ENCODE peak calls at places on chromosomes 6 and 20, in five cellular contexts. Z, H, B, K and V are unnamed samples.

GRCh38 chr6:12958052-12958706 is 241.6 kb downstream of the PHACTR1 start:
- DNase-seq in K (peak), H (no peak), Z (no peak), B (no peak), V (peak)

GRCh38 chr6:110341671-110342304 is 16.4 kb downstream of the METTL24 start:
- DNase-seq in Z (no peak), B (no peak), H (no peak), K (peak), V (no peak)

GRCh38 chr6:159499034-159499433 is 194.0 kb downstream of the SOD2 start:
- DNase-seq in B (no peak), K (no peak), H (no peak), Z (no peak), V (no peak)

GRCh38 chr6:127341471-127342202 is 1.8 kb downstream of the ECHDC1 start:
- DNase-seq in Z (no peak), B (no peak), K (no peak), H (no peak), V (no peak)

GRCh38 chr6:112214749-112215269 is 39.6 kb downstream of the LAMA4 start:
- DNase-seq in B (no peak), Z (no peak), K (peak), H (no peak), V (no peak)

GRCh38 chr6:112877134-112878100 is 530.3 kb downstream of the RFPL4B start:
- DNase-seq in K (peak), B (no peak), Z (no peak), H (no peak), V (peak)

GRCh38 chr20:24918579-24919566 is 30.2 kb upstream of the CST7 start:
- DNase-seq in K (no peak), H (no peak), B (no peak), Z (no peak), V (no peak)

GRCh38 chr6:44284867-44285266 is 14.6 kb downstream of the TMEM151B start:
- DNase-seq in H (no peak), Z (no peak), K (no peak), B (no peak), V (no peak)

GRCh38 chr6:146859795-146860495 is 261.2 kb downstream of the ADGB start:
- DNase-seq in B (no peak), Z (no peak), H (no peak), K (no peak), V (peak)

GRCh38 chr6:140105857-140106256 is 731.4 kb upstream of the CITED2 start:
- DNase-seq in K (peak), B (no peak), Z (no peak), H (no peak), V (peak)

GRCh38 chr6:91659881-91660280 is 1073.0 kb upstream of the MAP3K7 start:
- DNase-seq in K (no peak), B (no peak), Z (no peak), H (no peak), V (no peak)

GRCh38 chr6:144284474-144284752 is 722 bp upstream of the UTRN start:
- DNase-seq in B (no peak), Z (no peak), H (no peak), K (no peak), V (peak)

GRCh38 chr6:44538841-44539240 is 151.3 kb downstream of the CDC5L start:
- DNase-seq in K (no peak), B (no peak), Z (no peak), H (no peak), V (no peak)

GRCh38 chr6:143657809-143658208 is 20.0 kb upstream of the PHACTR2 start:
- DNase-seq in Z (no peak), B (no peak), H (no peak), K (no peak), V (no peak)

GRCh38 chr6:48476257-48476656 is 365.3 kb upstream of the PTCHD4 start:
- DNase-seq in H (no peak), B (no peak), K (peak), Z (no peak), V (peak)

GRCh38 chr6:89843070-89843469 is 13.4 kb downstream of the CASP8AP2 start:
- DNase-seq in Z (no peak), K (peak), H (no peak), B (no peak), V (peak)

GRCh38 chr6:37741757-37742400 is 44.2 kb upstream of the MDGA1 start:
- DNase-seq in H (no peak), K (no peak), B (no peak), Z (peak), V (no peak)

GRCh38 chr6:71349976-71350615 is 61.5 kb downstream of the OGFRL1 start:
- DNase-seq in K (peak), H (no peak), B (no peak), Z (no peak), V (peak)

GRCh38 chr6:100877851-100878250 is 3.3 kb downstream of the ASCC3 start:
- DNase-seq in H (no peak), Z (no peak), K (peak), B (no peak), V (no peak)

GRCh38 chr6:156587751-156588301 is 189.4 kb upstream of the ARID1B start:
- DNase-seq in H (no peak), B (no peak), K (no peak), Z (no peak), V (peak)

DNA sequence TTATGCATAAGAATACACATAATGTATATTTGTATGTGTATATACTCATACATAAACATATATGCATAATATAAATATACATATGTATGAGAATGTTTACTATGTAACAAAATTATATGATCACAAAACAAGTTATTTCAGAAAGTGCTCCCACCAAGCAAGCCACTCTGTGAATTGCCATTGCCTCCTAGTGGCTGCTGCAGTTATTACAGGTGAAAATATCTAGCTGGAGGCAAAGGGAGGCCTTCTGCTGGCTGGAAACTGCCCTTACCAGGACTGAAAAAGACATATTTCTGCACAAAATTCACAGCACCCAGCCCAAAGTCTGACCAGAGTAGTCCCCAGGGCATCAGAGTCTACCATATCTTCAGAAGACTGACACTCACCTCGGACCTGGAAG is 14.4 kb upstream of the ADAM33 start:
- DNase-seq in H (no peak), Z (no peak), B (no peak), K (no peak), V (no peak)
- TF ChIP-seq CTCF in H (peak), Z (peak), B (no peak), K (peak), V (peak)

GRCh38 chr20:4192378-4193048 is 177.2 kb upstream of the RNF24 start:
- DNase-seq in Z (no peak), K (peak), H (no peak), B (no peak), V (peak)

GRCh38 chr20:4193053-4193452 is 177.7 kb upstream of the RNF24 start:
- DNase-seq in K (no peak), B (no peak), H (no peak), Z (no peak), V (peak)

GRCh38 chr20:4190792-4191519 is 175.6 kb upstream of the RNF24 start:
- DNase-seq in B (no peak), K (no peak), Z (no peak), H (no peak), V (peak)

GRCh38 chr20:4195499-4195898 is 180.1 kb upstream of the RNF24 start:
- DNase-seq in K (peak), H (no peak), B (no peak), Z (no peak), V (peak)
- TF ChIP-seq CTCF in K (peak), H (peak), B (no peak), Z (peak), V (peak)

GRCh38 chr20:44326391-44327159 is 10.3 kb upstream of the R3HDML start:
- DNase-seq in B (peak), K (no peak), H (no peak), Z (no peak), V (no peak)
- TF ChIP-seq CTCF in B (no peak), K (no peak), H (no peak), Z (no peak), V (peak)

GRCh38 chr6:36443498-36443844 is 671 bp downstream of the KCTD20 start:
- DNase-seq in H (no peak), B (no peak), Z (no peak), K (peak), V (peak)

GRCh38 chr6:36444470-36444869 is 1.7 kb downstream of the KCTD20 start:
- DNase-seq in B (no peak), H (no peak), Z (no peak), K (peak), V (peak)

GRCh38 chr6:36445651-36446050 is 2.9 kb downstream of the KCTD20 start:
- DNase-seq in K (no peak), H (no peak), B (no peak), Z (no peak), V (no peak)

GRCh38 chr6:36442671-36443497 is at the start of the genes KCTD20 and PXT1:
- DNase-seq in H (peak), K (peak), B (peak), Z (peak), V (peak)

DNA sequence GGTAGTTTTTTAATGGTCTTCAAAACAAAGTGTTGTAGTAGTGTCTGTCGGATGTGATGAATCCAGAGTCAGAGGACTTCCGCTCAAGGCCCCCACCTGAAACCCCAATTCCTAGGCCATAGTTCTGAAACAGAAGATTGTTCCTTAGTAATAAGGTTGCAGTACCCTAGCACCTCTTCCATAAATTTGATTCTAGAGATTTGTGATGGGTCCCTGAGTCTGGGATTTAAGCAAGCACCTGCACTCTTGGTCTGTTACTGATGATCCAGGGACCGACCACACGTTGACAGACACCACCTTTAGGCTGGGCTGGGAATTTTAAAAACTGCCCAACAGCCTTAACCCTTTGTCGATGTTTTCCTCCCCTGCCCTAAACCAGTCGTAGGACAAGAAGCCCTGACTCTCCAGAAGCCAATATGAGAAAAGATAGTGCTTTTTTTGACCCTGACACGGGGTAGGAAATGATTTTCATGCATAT is 1.2 kb downstream of the KCTD20 start:
- DNase-seq in K (peak), Z (no peak), B (no peak), H (no peak), V (peak)
- TF ChIP-seq CTCF in K (peak), Z (no peak), B (no peak), H (no peak), V (peak)

DNA sequence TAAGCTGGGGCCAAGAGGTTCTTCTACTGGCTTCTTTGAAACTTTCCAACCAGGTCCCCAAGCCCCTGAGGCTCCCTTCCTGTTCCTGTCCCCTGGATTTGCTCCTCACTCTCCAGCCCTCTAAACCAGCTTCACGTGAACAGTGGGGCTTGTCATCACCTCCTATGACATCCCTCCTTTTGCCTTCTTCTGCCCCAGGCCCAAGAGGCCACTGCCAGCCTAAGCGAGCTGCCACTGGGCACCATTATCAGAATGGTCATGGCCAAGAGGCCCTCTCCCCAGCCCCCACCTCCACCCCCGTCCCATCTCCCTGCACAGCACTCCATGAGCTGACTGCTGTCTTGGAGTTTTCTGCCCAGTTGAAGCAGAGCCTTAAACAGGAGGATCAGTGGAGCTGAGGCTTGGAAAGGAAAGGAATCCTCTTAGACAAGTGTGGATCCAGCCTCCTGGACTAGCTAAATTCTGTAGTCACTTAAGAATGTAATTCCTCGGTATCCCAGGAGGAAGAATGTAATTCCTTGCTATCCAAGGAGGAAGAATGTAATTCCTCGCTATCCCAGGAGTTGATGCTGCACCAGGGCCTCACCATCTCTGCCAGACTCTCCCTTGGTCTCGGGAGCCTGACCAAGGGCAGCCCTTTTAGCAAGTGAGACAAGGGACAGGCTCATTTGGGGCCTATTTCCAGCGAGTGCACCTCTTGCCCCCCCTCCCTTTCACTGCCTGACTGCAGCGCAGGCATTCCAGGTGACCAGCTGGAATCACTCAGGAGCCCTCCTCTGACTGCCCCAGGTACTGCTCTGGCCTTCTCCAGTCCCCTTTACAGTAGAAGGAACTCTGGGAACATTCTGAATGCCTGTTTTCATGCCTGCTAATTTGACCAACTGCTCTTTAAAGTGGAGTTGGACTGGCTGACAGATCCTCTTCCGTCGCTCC is 76.4 kb downstream of the TCP11 start:
- DNase-seq in B (no peak), H (no peak), K (no peak), Z (peak), V (no peak)
- TF ChIP-seq CTCF in B (no peak), H (no peak), K (no peak), Z (no peak), V (no peak)